ENCODE peak calls at places on chromosomes 11 and 22, in eight cellular contexts. S is stimulated activated CD4-positive, alpha-beta T cell treated with anti-CD3 and anti-CD28 coated beads, Interleukin-15, amount 100 ng/mL, for 1 hour; W is bronchial epithelial cell; N is GM04503; K is K562; L is AG04449; X is WTC11; E is stimulated activated CD8-positive, alpha-beta memory T cell treated with anti-CD3 and anti-CD28 coated beads, Interleukin-7, amount 100 ng/mL, for 1 hour. D is an unnamed sample.

GRCh38 chr22:22235564-22235963 is 9.0 kb upstream of the VPREB1 start:
- DNase-seq in X (peak), N (no peak), K (peak), S (peak), E (peak), L (no peak), W (peak), D (peak)

GRCh38 chr11:88352139-88352538 is 14.6 kb upstream of the CTSC start:
- DNase-seq in K (no peak), L (no peak), E (no peak), N (no peak), W (no peak), X (no peak), S (no peak), D (no peak)

GRCh38 chr11:44309483-44310197 is at the start of gene ALX4:
- DNase-seq in L (no peak), N (no peak), X (peak), K (peak), W (no peak), S (no peak), E (no peak), D (peak)

GRCh38 chr11:30521297-30522071 is 64.7 kb downstream of the MPPED2 start:
- DNase-seq in N (no peak), K (no peak), X (no peak), S (no peak), E (no peak), W (no peak), L (no peak), D (no peak)

GRCh38 chr11:94402355-94402754 is 1.1 kb upstream of the GPR83 start:
- DNase-seq in L (no peak), S (no peak), N (no peak), W (peak), X (no peak), E (no peak), K (no peak), D (no peak)

GRCh38 chr11:9726313-9727022 is 62.6 kb downstream of the SWAP70 start:
- DNase-seq in W (peak), X (no peak), L (peak), S (no peak), N (no peak), K (no peak), E (no peak), D (no peak)

GRCh38 chr11:86740628-86741488 is 59.5 kb upstream of the PRSS23 start:
- DNase-seq in S (no peak), N (peak), K (peak), W (peak), L (peak), E (no peak), X (peak), D (peak)

GRCh38 chr11:46489668-46490560 is 98.3 kb upstream of the CHRM4 start:
- DNase-seq in L (no peak), E (no peak), S (no peak), W (peak), X (peak), N (peak), K (peak), D (peak)

GRCh38 chr22:48920776-48921241 is 906.9 kb downstream of the BRD1 start:
- DNase-seq in N (no peak), X (no peak), K (no peak), W (no peak), E (no peak), S (no peak), L (no peak), D (no peak)

GRCh38 chr22:37973271-37974170 is 10.8 kb downstream of the SOX10 start:
- DNase-seq in E (no peak), W (no peak), X (no peak), L (no peak), N (no peak), K (no peak), S (no peak), D (no peak)

D was measured in HEK293T.